ENCODE peak calls at places on chromosome 10, in seven cellular contexts. T is Peyer's patch, G is PC-3, W is mesenchymal stem cell, E is IMR-90, Q is HepG2, V is neuronal stem cell. N is an unnamed sample. For H3K36me3, the result is how much of the 10 kb centered on the place peaks cover.

GRCh38 chr10:16732376-16732775 is 84.8 kb downstream of the RSU1 start:
- DNase-seq in T (no peak), G (peak), W (no peak), E (peak), Q (no peak), V (no peak), N (no peak)

GRCh38 chr10:7891634-7892033 is 73.3 kb downstream of the TAF3 start:
- DNase-seq in T (no peak), G (no peak), W (peak), E (peak), Q (no peak), V (no peak), N (no peak)

GRCh38 chr10:35789996-35790395 is 147.9 kb upstream of the FZD8 start:
- DNase-seq in T (no peak), G (peak), W (peak), E (peak), Q (no peak), V (no peak), N (no peak)

GRCh38 chr10:50594012-50594411 is 29.7 kb downstream of the SGMS1 start:
- DNase-seq in T (no peak), G (peak), W (peak), E (peak), Q (no peak), V (no peak), N (no peak)

GRCh38 chr10:63593576-63593975 is 72.4 kb downstream of the REEP3 start:
- DNase-seq in T (no peak), G (no peak), W (no peak), E (peak), Q (no peak), V (no peak), N (no peak)

GRCh38 chr10:66782144-66782543 is 143.7 kb upstream of the LRRTM3 start:
- DNase-seq in T (no peak), G (no peak), W (no peak), E (no peak), Q (no peak), V (no peak), N (no peak)

GRCh38 chr10:128429835-128430513 is 303.8 kb upstream of the MKI67 start:
- DNase-seq in T (no peak), G (no peak), W (no peak), E (no peak), Q (no peak), V (no peak), N (no peak)

GRCh38 chr10:121690152-121690551 is 91.9 kb upstream of the FGFR2 start:
- DNase-seq in T (no peak), G (no peak), W (no peak), E (no peak), Q (peak), V (no peak), N (no peak)

GRCh38 chr10:131421381-131421780 is 109.9 kb upstream of the TCERG1L start:
- DNase-seq in T (no peak), G (no peak), W (no peak), E (no peak), Q (no peak), V (no peak), N (no peak)

GRCh38 chr10:62815373-62816111 is 624 bp downstream of the EGR2 start:
- DNase-seq in T (no peak), G (no peak), W (peak), E (no peak), Q (no peak), V (no peak), N (no peak)

DNA sequence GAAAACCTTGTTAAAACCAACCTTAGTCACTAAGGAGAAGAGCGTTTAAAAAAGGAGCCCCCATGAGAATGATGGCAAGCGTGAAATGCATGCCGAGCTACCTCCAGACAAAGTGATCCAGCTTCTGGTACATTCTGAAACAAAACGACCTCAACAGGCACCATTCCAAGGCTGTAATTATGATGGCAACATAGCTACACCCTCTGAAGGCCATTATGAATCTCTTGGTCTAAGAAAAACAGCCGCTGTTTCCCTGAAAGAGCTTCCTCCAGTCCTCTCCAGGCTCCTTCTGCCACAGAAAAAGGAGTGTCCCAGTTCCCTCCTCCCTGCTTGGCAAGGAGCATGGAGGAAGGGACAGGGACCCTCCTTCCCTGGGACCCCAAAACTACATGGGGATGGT is 50.0 kb upstream of the ABLIM1 start:
- DNase-seq in T (no peak), G (no peak), W (no peak), E (no peak), Q (no peak), V (no peak), N (no peak)
- H3K36me3 ChIP-seq in T (under half), G (under half), W (under half), E (under half), Q (under half), V (under half), N (under half)

GRCh38 chr10:92279297-92279696 is 11.6 kb downstream of the CPEB3 start:
- DNase-seq in T (no peak), G (no peak), W (peak), E (peak), Q (no peak), V (no peak), N (no peak)
- H3K27ac ChIP-seq in T (no peak), G (no peak), W (no peak), E (no peak), Q (no peak), V (no peak), N (no peak)

DNA sequence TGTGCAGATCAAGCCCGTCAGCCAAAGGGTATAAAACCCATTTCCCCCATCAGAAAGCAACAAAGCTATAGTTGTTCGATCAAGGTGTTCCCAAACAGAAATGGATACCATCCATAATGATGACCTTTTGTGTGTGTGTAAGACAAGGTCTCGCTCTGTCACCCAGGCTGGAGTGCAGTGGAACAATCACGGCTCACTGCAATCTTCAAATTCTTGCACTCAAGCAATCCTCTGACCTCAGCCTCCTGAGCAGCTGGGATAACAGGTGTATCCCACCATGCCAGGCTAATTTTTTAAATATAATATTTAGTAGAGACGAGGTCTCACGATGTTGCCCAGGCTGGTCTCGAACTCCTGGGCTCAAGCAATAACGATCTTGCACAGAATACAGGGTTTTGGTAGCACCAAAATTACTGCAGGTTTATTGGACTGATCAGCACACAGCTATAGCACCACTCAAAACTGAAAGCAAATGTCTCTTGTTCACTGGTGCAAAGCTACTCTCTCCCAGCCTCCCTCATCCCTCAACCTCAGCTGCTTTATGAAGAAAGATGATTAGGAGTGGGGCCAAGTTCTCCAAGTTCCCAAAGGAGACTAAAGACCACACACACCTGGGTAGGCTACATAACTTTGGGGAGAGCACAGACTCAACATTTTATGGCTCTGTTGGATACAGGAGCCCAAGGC is 80.5 kb downstream of the ABI1 start:
- DNase-seq in T (no peak), G (no peak), W (no peak), E (no peak), Q (no peak), V (no peak), N (no peak)
- H3K36me3 ChIP-seq in T (under half), G (under half), W (under half), E (under half), Q (under half), V (under half), N (under half)

GRCh38 chr10:25017661-25018060 is 1.2 kb downstream of the THNSL1 start:
- DNase-seq in T (no peak), G (no peak), W (no peak), E (no peak), Q (no peak), V (no peak), N (no peak)
- H3K27ac ChIP-seq in T (peak), G (no peak), W (no peak), E (no peak), Q (peak), V (no peak), N (no peak)

N was measured in iPS DF 6.9.